ENCODE peak calls at places on chromosome 13, in ten cellular contexts. One of them, this sample, is unnamed.
A peak's percentile ranks its signal among the peaks of the same experiment; 100 is the strongest.

GRCh38 chr13:38202730-38203129 is 146.9 kb upstream of the UFM1 start:
- DNase-seq in PC-9: peak; percentile 7
- DNase-seq in AG10803: peak; percentile 42
- DNase-seq in fibroblast of pulmonary artery: peak; percentile 13
- DNase-seq in BJ: peak; percentile 19
- DNase-seq in NB4: no peak
- DNase-seq in GM13976: no peak
- DNase-seq in mesothelial cell of epicardium: no peak
- DNase-seq in nephron progenitor cell: no peak
- DNase-seq in GM23338: no peak
- DNase-seq in this sample: no peak

GRCh38 chr13:36882829-36883390 is 37.1 kb downstream of the SMAD9 start:
- DNase-seq in AG10803: no peak
- DNase-seq in fibroblast of pulmonary artery: no peak
- DNase-seq in nephron progenitor cell: no peak
- DNase-seq in GM13976: no peak
- DNase-seq in mesothelial cell of epicardium: no peak
- DNase-seq in BJ: no peak
- DNase-seq in PC-9: no peak
- DNase-seq in GM23338: no peak
- DNase-seq in NB4: no peak
- DNase-seq in this sample: no peak

GRCh38 chr13:75326173-75327131 is 155.5 kb downstream of the TBC1D4 start:
- DNase-seq in BJ: no peak
- DNase-seq in GM13976: peak; percentile 66
- DNase-seq in GM23338: no peak
- DNase-seq in PC-9: no peak
- DNase-seq in mesothelial cell of epicardium: no peak
- DNase-seq in NB4: no peak
- DNase-seq in nephron progenitor cell: no peak
- DNase-seq in AG10803: peak; percentile 19
- DNase-seq in fibroblast of pulmonary artery: peak; percentile 89
- DNase-seq in this sample: no peak

GRCh38 chr13:42000836-42001235 is 39.9 kb upstream of the VWA8 start:
- DNase-seq in AG10803: peak; percentile 8
- DNase-seq in nephron progenitor cell: no peak
- DNase-seq in PC-9: no peak
- DNase-seq in BJ: no peak
- DNase-seq in NB4: no peak
- DNase-seq in GM23338: peak; percentile 62
- DNase-seq in mesothelial cell of epicardium: no peak
- DNase-seq in fibroblast of pulmonary artery: no peak
- DNase-seq in GM13976: no peak
- DNase-seq in this sample: no peak

GRCh38 chr13:25971499-25972145 is 80.2 kb downstream of the SHISA2 start:
- DNase-seq in mesothelial cell of epicardium: no peak
- DNase-seq in GM13976: no peak
- DNase-seq in PC-9: no peak
- DNase-seq in nephron progenitor cell: no peak
- DNase-seq in BJ: no peak
- DNase-seq in AG10803: no peak
- DNase-seq in NB4: no peak
- DNase-seq in GM23338: peak; percentile 24
- DNase-seq in fibroblast of pulmonary artery: no peak
- DNase-seq in this sample: no peak

GRCh38 chr13:41017153-41017552 is 2.0 kb downstream of the ELF1 start:
- DNase-seq in AG10803: no peak
- DNase-seq in nephron progenitor cell: no peak
- DNase-seq in GM13976: no peak
- DNase-seq in GM23338: no peak
- DNase-seq in mesothelial cell of epicardium: no peak
- DNase-seq in fibroblast of pulmonary artery: no peak
- DNase-seq in BJ: no peak
- DNase-seq in PC-9: no peak
- DNase-seq in NB4: peak; percentile 65
- DNase-seq in this sample: no peak

GRCh38 chr13:45838171-45838745 is 13.3 kb downstream of the SIAH3 start:
- DNase-seq in AG10803: no peak
- DNase-seq in mesothelial cell of epicardium: no peak
- DNase-seq in nephron progenitor cell: no peak
- DNase-seq in NB4: no peak
- DNase-seq in GM13976: no peak
- DNase-seq in GM23338: peak; percentile 28
- DNase-seq in fibroblast of pulmonary artery: no peak
- DNase-seq in BJ: no peak
- DNase-seq in PC-9: no peak
- DNase-seq in this sample: no peak

GRCh38 chr13:106336663-106337062 is 198.8 kb downstream of the EFNB2 start:
- DNase-seq in NB4: no peak
- DNase-seq in PC-9: no peak
- DNase-seq in AG10803: no peak
- DNase-seq in GM23338: no peak
- DNase-seq in BJ: no peak
- DNase-seq in GM13976: no peak
- DNase-seq in fibroblast of pulmonary artery: no peak
- DNase-seq in mesothelial cell of epicardium: no peak
- DNase-seq in nephron progenitor cell: no peak
- DNase-seq in this sample: no peak

GRCh38 chr13:30572859-30573275 is 44.9 kb upstream of the USPL1 start:
- DNase-seq in nephron progenitor cell: no peak
- DNase-seq in mesothelial cell of epicardium: no peak
- DNase-seq in PC-9: no peak
- DNase-seq in AG10803: peak; percentile 54
- DNase-seq in GM23338: peak; percentile 47
- DNase-seq in NB4: peak; percentile 75
- DNase-seq in GM13976: peak; percentile 40
- DNase-seq in BJ: no peak
- DNase-seq in fibroblast of pulmonary artery: peak; percentile 61
- DNase-seq in this sample: no peak
- TF ChIP-seq CTCF in nephron progenitor cell: no peak
- TF ChIP-seq CTCF in mesothelial cell of epicardium: no peak
- TF ChIP-seq CTCF in PC-9: no peak
- TF ChIP-seq CTCF in AG10803: peak; percentile 53
- TF ChIP-seq CTCF in GM23338: peak; percentile 53
- TF ChIP-seq CTCF in NB4: peak; percentile 33
- TF ChIP-seq CTCF in GM13976: peak; percentile 22
- TF ChIP-seq CTCF in BJ: peak; percentile 32
- TF ChIP-seq CTCF in fibroblast of pulmonary artery: peak; percentile 36
- TF ChIP-seq CTCF in this sample: no peak

GRCh38 chr13:91017031-91017668 is 330.3 kb upstream of the MIR17HG start:
- DNase-seq in mesothelial cell of epicardium: no peak
- DNase-seq in PC-9: peak; percentile 45
- DNase-seq in GM23338: peak; percentile 64
- DNase-seq in fibroblast of pulmonary artery: peak; percentile 45
- DNase-seq in GM13976: peak; percentile 55
- DNase-seq in nephron progenitor cell: peak; percentile 57
- DNase-seq in BJ: no peak
- DNase-seq in AG10803: peak; percentile 12
- DNase-seq in NB4: peak; percentile 65
- DNase-seq in this sample: no peak

GRCh38 chr13:91020635-91021034 is 326.9 kb upstream of the MIR17HG start:
- DNase-seq in GM13976: no peak
- DNase-seq in BJ: no peak
- DNase-seq in fibroblast of pulmonary artery: no peak
- DNase-seq in PC-9: no peak
- DNase-seq in mesothelial cell of epicardium: no peak
- DNase-seq in GM23338: no peak
- DNase-seq in nephron progenitor cell: no peak
- DNase-seq in NB4: no peak
- DNase-seq in AG10803: no peak
- DNase-seq in this sample: no peak

GRCh38 chr13:91014696-91015095 is 332.8 kb upstream of the MIR17HG start:
- DNase-seq in fibroblast of pulmonary artery: peak; percentile 14
- DNase-seq in GM23338: no peak
- DNase-seq in NB4: no peak
- DNase-seq in BJ: no peak
- DNase-seq in mesothelial cell of epicardium: no peak
- DNase-seq in GM13976: no peak
- DNase-seq in AG10803: no peak
- DNase-seq in PC-9: no peak
- DNase-seq in nephron progenitor cell: no peak
- DNase-seq in this sample: no peak

GRCh38 chr13:91017669-91018053 is 329.8 kb upstream of the MIR17HG start:
- DNase-seq in GM23338: peak; percentile 37
- DNase-seq in fibroblast of pulmonary artery: no peak
- DNase-seq in GM13976: no peak
- DNase-seq in mesothelial cell of epicardium: no peak
- DNase-seq in BJ: no peak
- DNase-seq in nephron progenitor cell: no peak
- DNase-seq in PC-9: peak; percentile 20
- DNase-seq in AG10803: no peak
- DNase-seq in NB4: peak; percentile 38
- DNase-seq in this sample: no peak
- TF ChIP-seq CTCF in GM23338: no peak
- TF ChIP-seq CTCF in fibroblast of pulmonary artery: no peak
- TF ChIP-seq CTCF in GM13976: no peak
- TF ChIP-seq CTCF in mesothelial cell of epicardium: no peak
- TF ChIP-seq CTCF in BJ: no peak
- TF ChIP-seq CTCF in nephron progenitor cell: peak; percentile 16
- TF ChIP-seq CTCF in PC-9: no peak
- TF ChIP-seq CTCF in AG10803: no peak
- TF ChIP-seq CTCF in NB4: no peak
- TF ChIP-seq CTCF in this sample: no peak

GRCh38 chr13:67048084-67048792 is 181.9 kb downstream of the PCDH9 start:
- DNase-seq in fibroblast of pulmonary artery: peak; percentile 96
- DNase-seq in GM13976: peak; percentile 16
- DNase-seq in AG10803: peak; percentile 8
- DNase-seq in mesothelial cell of epicardium: no peak
- DNase-seq in NB4: no peak
- DNase-seq in GM23338: no peak
- DNase-seq in PC-9: no peak
- DNase-seq in nephron progenitor cell: no peak
- DNase-seq in BJ: peak; percentile 15
- DNase-seq in this sample: no peak
- TF ChIP-seq CTCF in fibroblast of pulmonary artery: peak; percentile 30
- TF ChIP-seq CTCF in GM13976: no peak
- TF ChIP-seq CTCF in AG10803: no peak
- TF ChIP-seq CTCF in mesothelial cell of epicardium: no peak
- TF ChIP-seq CTCF in NB4: no peak
- TF ChIP-seq CTCF in GM23338: no peak
- TF ChIP-seq CTCF in PC-9: no peak
- TF ChIP-seq CTCF in nephron progenitor cell: no peak
- TF ChIP-seq CTCF in BJ: no peak
- TF ChIP-seq CTCF in this sample: peak; percentile 53

GRCh38 chr13:101917475-101917810 is 465.0 kb downstream of the ITGBL1 start:
- DNase-seq in GM23338: peak; percentile 61
- DNase-seq in BJ: no peak
- DNase-seq in mesothelial cell of epicardium: no peak
- DNase-seq in fibroblast of pulmonary artery: no peak
- DNase-seq in nephron progenitor cell: no peak
- DNase-seq in PC-9: no peak
- DNase-seq in GM13976: no peak
- DNase-seq in NB4: no peak
- DNase-seq in AG10803: no peak
- DNase-seq in this sample: no peak

GRCh38 chr13:101916758-101917474 is 464.4 kb downstream of the ITGBL1 start:
- DNase-seq in BJ: no peak
- DNase-seq in fibroblast of pulmonary artery: no peak
- DNase-seq in GM13976: peak; percentile 15
- DNase-seq in AG10803: no peak
- DNase-seq in GM23338: peak; percentile 13
- DNase-seq in PC-9: no peak
- DNase-seq in nephron progenitor cell: peak; percentile 49
- DNase-seq in mesothelial cell of epicardium: no peak
- DNase-seq in NB4: no peak
- DNase-seq in this sample: no peak

GRCh38 chr13:101916108-101916757 is 463.8 kb downstream of the ITGBL1 start:
- DNase-seq in fibroblast of pulmonary artery: peak; percentile 2
- DNase-seq in BJ: no peak
- DNase-seq in NB4: no peak
- DNase-seq in AG10803: no peak
- DNase-seq in mesothelial cell of epicardium: no peak
- DNase-seq in GM23338: peak; percentile 81
- DNase-seq in nephron progenitor cell: peak; percentile 71
- DNase-seq in GM13976: peak; percentile 19
- DNase-seq in PC-9: no peak
- DNase-seq in this sample: no peak

GRCh38 chr13:101919541-101920306 is 467.2 kb downstream of the ITGBL1 start:
- DNase-seq in AG10803: peak; percentile 16
- DNase-seq in BJ: no peak
- DNase-seq in GM23338: peak; percentile 77
- DNase-seq in PC-9: no peak
- DNase-seq in NB4: peak; percentile 14
- DNase-seq in mesothelial cell of epicardium: no peak
- DNase-seq in nephron progenitor cell: peak; percentile 88
- DNase-seq in GM13976: peak; percentile 13
- DNase-seq in fibroblast of pulmonary artery: peak; percentile 14
- DNase-seq in this sample: no peak

GRCh38 chr13:101917833-101918755 is 465.6 kb downstream of the ITGBL1 start:
- DNase-seq in GM13976: peak; percentile 13
- DNase-seq in GM23338: peak; percentile 67
- DNase-seq in mesothelial cell of epicardium: no peak
- DNase-seq in NB4: no peak
- DNase-seq in BJ: no peak
- DNase-seq in fibroblast of pulmonary artery: no peak
- DNase-seq in AG10803: no peak
- DNase-seq in nephron progenitor cell: no peak
- DNase-seq in PC-9: no peak
- DNase-seq in this sample: no peak
- TF ChIP-seq CTCF in GM13976: no peak
- TF ChIP-seq CTCF in GM23338: no peak
- TF ChIP-seq CTCF in mesothelial cell of epicardium: no peak
- TF ChIP-seq CTCF in NB4: no peak
- TF ChIP-seq CTCF in BJ: no peak
- TF ChIP-seq CTCF in fibroblast of pulmonary artery: no peak
- TF ChIP-seq CTCF in AG10803: no peak
- TF ChIP-seq CTCF in nephron progenitor cell: no peak
- TF ChIP-seq CTCF in PC-9: no peak
- TF ChIP-seq CTCF in this sample: no peak